ENCODE peak calls at places on chromosomes 7 and 10, in seven cellular contexts. One of them, this sample, is unnamed. For H3K36me3, the result is how much of the 10 kb centered on the place peaks cover.

GRCh38 chr10:98361131-98361633 is 53.8 kb downstream of the PYROXD2 start:
- DNase-seq in iPS DF 6.9: no peak
- DNase-seq in transverse colon: peak
- DNase-seq in mammary epithelial cell: peak
- DNase-seq in pancreas: no peak
- DNase-seq in heart right ventricle: peak
- DNase-seq in HCT116: no peak
- DNase-seq in this sample: peak

GRCh38 chr10:57791546-57791945 is 476.1 kb downstream of the IPMK start:
- DNase-seq in pancreas: no peak
- DNase-seq in mammary epithelial cell: peak
- DNase-seq in transverse colon: no peak
- DNase-seq in heart right ventricle: no peak
- DNase-seq in iPS DF 6.9: no peak
- DNase-seq in HCT116: no peak
- DNase-seq in this sample: no peak

GRCh38 chr7:106770191-106770590 is 94.9 kb upstream of the PIK3CG start:
- DNase-seq in heart right ventricle: no peak
- DNase-seq in iPS DF 6.9: no peak
- DNase-seq in mammary epithelial cell: peak
- DNase-seq in HCT116: peak
- DNase-seq in pancreas: no peak
- DNase-seq in transverse colon: no peak
- DNase-seq in this sample: no peak

GRCh38 chr10:96377816-96378294 is 19.1 kb upstream of the OPALIN start:
- DNase-seq in pancreas: no peak
- DNase-seq in HCT116: no peak
- DNase-seq in transverse colon: peak
- DNase-seq in mammary epithelial cell: peak
- DNase-seq in iPS DF 6.9: no peak
- DNase-seq in heart right ventricle: peak
- DNase-seq in this sample: no peak

GRCh38 chr7:113404245-113404644 is 285.9 kb upstream of the SMIM30 start:
- DNase-seq in mammary epithelial cell: no peak
- DNase-seq in iPS DF 6.9: peak
- DNase-seq in pancreas: no peak
- DNase-seq in heart right ventricle: no peak
- DNase-seq in transverse colon: no peak
- DNase-seq in HCT116: peak
- DNase-seq in this sample: no peak

GRCh38 chr10:84360634-84361365 is 32.4 kb downstream of the CCSER2 start:
- DNase-seq in heart right ventricle: no peak
- DNase-seq in mammary epithelial cell: peak
- DNase-seq in iPS DF 6.9: no peak
- DNase-seq in pancreas: no peak
- DNase-seq in HCT116: no peak
- DNase-seq in transverse colon: no peak
- DNase-seq in this sample: no peak

GRCh38 chr10:15472008-15472407 is 100.9 kb upstream of the FAM171A1 start:
- DNase-seq in heart right ventricle: no peak
- DNase-seq in pancreas: no peak
- DNase-seq in iPS DF 6.9: no peak
- DNase-seq in transverse colon: no peak
- DNase-seq in HCT116: no peak
- DNase-seq in mammary epithelial cell: no peak
- DNase-seq in this sample: no peak

GRCh38 chr7:43294080-43294630 is 181.7 kb downstream of the HECW1 start:
- DNase-seq in iPS DF 6.9: no peak
- DNase-seq in pancreas: no peak
- DNase-seq in HCT116: peak
- DNase-seq in mammary epithelial cell: peak
- DNase-seq in transverse colon: no peak
- DNase-seq in heart right ventricle: no peak
- DNase-seq in this sample: no peak

GRCh38 chr10:17289763-17290162 is 61.7 kb downstream of the VIM start:
- DNase-seq in mammary epithelial cell: no peak
- DNase-seq in transverse colon: no peak
- DNase-seq in heart right ventricle: no peak
- DNase-seq in iPS DF 6.9: no peak
- DNase-seq in HCT116: no peak
- DNase-seq in pancreas: no peak
- DNase-seq in this sample: no peak

GRCh38 chr10:132845780-132846595 is 60.0 kb upstream of the NKX6-2 start:
- DNase-seq in HCT116: no peak
- DNase-seq in transverse colon: no peak
- DNase-seq in mammary epithelial cell: no peak
- DNase-seq in pancreas: no peak
- DNase-seq in iPS DF 6.9: no peak
- DNase-seq in heart right ventricle: no peak
- DNase-seq in this sample: no peak

GRCh38 chr7:46685051-46685450 is 764.0 kb upstream of the IGFBP3 start:
- DNase-seq in mammary epithelial cell: no peak
- DNase-seq in iPS DF 6.9: no peak
- DNase-seq in pancreas: no peak
- DNase-seq in heart right ventricle: no peak
- DNase-seq in HCT116: no peak
- DNase-seq in transverse colon: no peak
- DNase-seq in this sample: no peak

GRCh38 chr7:141028767-141029166 is 14.0 kb upstream of the MRPS33 start:
- DNase-seq in iPS DF 6.9: no peak
- DNase-seq in pancreas: no peak
- DNase-seq in heart right ventricle: no peak
- DNase-seq in transverse colon: no peak
- DNase-seq in mammary epithelial cell: no peak
- DNase-seq in HCT116: no peak
- DNase-seq in this sample: no peak

GRCh38 chr7:132124575-132124974 is 451.7 kb downstream of the PLXNA4 start:
- DNase-seq in mammary epithelial cell: peak
- DNase-seq in heart right ventricle: no peak
- DNase-seq in HCT116: no peak
- DNase-seq in pancreas: no peak
- DNase-seq in transverse colon: no peak
- DNase-seq in iPS DF 6.9: no peak
- DNase-seq in this sample: no peak

GRCh38 chr7:101820703-101821102 is 3.3 kb downstream of the CUX1 start:
- DNase-seq in transverse colon: no peak
- DNase-seq in pancreas: no peak
- DNase-seq in heart right ventricle: no peak
- DNase-seq in mammary epithelial cell: no peak
- DNase-seq in HCT116: no peak
- DNase-seq in iPS DF 6.9: no peak
- DNase-seq in this sample: no peak

DNA sequence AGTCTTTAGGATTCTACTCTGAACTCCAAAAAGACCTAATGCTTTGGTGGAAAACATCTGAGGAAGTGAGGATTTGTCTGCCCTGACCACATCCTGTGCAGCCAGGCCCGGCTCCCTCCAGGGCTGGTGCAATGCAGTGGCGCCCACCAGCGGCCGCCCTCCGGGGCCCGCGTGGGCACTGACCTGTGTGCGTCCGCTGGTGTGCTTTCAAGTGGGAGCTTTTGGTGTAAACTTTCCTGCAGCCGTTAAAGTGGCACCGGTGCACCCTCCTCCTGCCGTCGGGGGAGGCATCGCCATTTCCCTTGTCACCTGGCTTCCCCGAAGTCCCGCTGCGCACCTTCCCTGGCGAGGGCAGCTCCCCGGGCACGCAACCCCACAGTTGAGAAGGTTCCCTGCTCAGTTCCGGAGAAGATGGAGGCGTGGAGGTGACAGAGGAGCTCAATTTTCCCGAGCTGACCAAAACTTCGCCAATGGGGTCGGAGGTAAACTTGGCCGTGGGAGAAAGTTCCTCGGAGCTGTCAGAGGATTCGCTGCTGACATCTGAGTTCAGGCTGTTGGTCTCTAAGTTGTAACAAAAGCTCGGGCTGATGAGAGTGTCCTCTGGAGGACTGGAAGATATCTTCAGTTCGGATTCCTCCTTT is 3.4 kb downstream of the KLF6 start:
- DNase-seq in HCT116: no peak
- DNase-seq in transverse colon: peak
- DNase-seq in pancreas: peak
- DNase-seq in mammary epithelial cell: peak
- DNase-seq in iPS DF 6.9: no peak
- DNase-seq in heart right ventricle: peak
- DNase-seq in this sample: peak
- H3K36me3 ChIP-seq in HCT116: under half
- H3K36me3 ChIP-seq in transverse colon: under half
- H3K36me3 ChIP-seq in pancreas: under half
- H3K36me3 ChIP-seq in mammary epithelial cell: under half
- H3K36me3 ChIP-seq in iPS DF 6.9: under half
- H3K36me3 ChIP-seq in heart right ventricle: under half
- H3K36me3 ChIP-seq in this sample: half or more

GRCh38 chr10:74079914-74080590 is 70.6 kb downstream of the AP3M1 start:
- DNase-seq in mammary epithelial cell: peak
- DNase-seq in pancreas: no peak
- DNase-seq in iPS DF 6.9: no peak
- DNase-seq in transverse colon: no peak
- DNase-seq in heart right ventricle: no peak
- DNase-seq in HCT116: peak
- DNase-seq in this sample: no peak
- H3K36me3 ChIP-seq in mammary epithelial cell: under half
- H3K36me3 ChIP-seq in pancreas: under half
- H3K36me3 ChIP-seq in iPS DF 6.9: under half
- H3K36me3 ChIP-seq in transverse colon: under half
- H3K36me3 ChIP-seq in heart right ventricle: under half
- H3K36me3 ChIP-seq in HCT116: under half
- H3K36me3 ChIP-seq in this sample: under half

GRCh38 chr7:105086850-105087249 is 72.8 kb downstream of the KMT2E start:
- DNase-seq in heart right ventricle: no peak
- DNase-seq in transverse colon: no peak
- DNase-seq in HCT116: no peak
- DNase-seq in iPS DF 6.9: no peak
- DNase-seq in mammary epithelial cell: no peak
- DNase-seq in pancreas: no peak
- DNase-seq in this sample: no peak
- H3K36me3 ChIP-seq in heart right ventricle: under half
- H3K36me3 ChIP-seq in transverse colon: half or more
- H3K36me3 ChIP-seq in HCT116: under half
- H3K36me3 ChIP-seq in iPS DF 6.9: under half
- H3K36me3 ChIP-seq in mammary epithelial cell: under half
- H3K36me3 ChIP-seq in pancreas: under half
- H3K36me3 ChIP-seq in this sample: under half

DNA sequence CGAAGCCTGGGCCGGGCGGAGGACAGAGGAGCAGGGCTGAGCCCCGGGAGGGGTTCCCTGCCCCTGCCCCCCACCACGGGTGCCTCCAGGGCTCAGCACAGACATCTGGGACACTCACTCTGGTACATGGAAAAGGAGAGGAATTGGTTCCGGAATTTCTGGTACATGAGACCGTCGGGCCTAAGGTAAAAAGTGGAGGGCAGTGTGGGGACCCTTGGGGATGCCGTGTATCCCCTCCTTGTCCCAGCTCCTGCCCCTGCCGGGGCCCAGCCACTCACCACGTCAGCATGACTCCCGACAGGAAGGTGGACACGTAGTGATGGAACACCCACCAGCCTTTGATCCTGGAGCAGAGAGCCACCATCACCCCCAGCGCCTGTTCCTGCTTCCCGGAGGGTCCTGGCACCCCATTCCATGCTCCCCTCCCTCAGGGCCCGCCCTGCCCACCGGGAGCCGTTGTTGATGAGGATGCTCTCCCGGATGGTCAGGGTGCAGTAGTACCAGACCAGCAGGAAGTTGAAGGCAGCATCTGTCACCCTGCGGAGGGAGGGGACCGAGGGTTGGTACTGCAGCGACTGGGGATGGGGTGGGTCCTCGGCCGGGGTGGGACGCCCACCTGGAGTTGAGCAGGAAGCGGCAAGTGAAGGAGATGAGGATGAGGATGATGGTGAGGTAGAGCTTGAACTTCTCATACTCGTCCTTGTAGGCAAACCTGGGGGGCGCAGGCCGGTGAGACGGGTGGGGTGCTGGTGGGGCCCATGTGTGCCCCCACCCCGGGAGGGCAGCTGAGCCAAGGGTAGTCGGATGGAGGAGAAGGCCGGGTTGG is 6.4 kb downstream of the TMEM120A start:
- DNase-seq in heart right ventricle: no peak
- DNase-seq in transverse colon: no peak
- DNase-seq in pancreas: no peak
- DNase-seq in HCT116: no peak
- DNase-seq in mammary epithelial cell: no peak
- DNase-seq in iPS DF 6.9: no peak
- DNase-seq in this sample: no peak
- H3K36me3 ChIP-seq in heart right ventricle: under half
- H3K36me3 ChIP-seq in transverse colon: under half
- H3K36me3 ChIP-seq in pancreas: under half
- H3K36me3 ChIP-seq in HCT116: under half
- H3K36me3 ChIP-seq in mammary epithelial cell: under half
- H3K36me3 ChIP-seq in iPS DF 6.9: under half
- H3K36me3 ChIP-seq in this sample: half or more

DNA sequence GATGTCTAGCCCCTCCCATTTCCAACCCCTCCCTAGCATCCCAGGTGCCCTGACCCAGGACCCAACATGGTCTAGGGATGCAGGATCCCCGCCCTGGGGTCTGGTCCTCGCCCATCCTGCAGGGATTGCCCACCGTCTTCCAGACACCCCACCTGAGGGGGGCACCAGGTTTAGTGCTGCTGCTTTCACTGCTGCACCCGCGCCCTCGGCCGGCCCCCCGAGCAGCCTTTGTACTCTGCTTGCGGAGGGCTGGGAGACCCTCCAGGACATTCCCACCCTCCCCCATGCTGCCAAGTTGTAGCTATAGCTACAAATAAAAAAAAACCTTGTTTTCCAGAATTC is 9.6 kb downstream of the ZYX start:
- DNase-seq in pancreas: no peak
- DNase-seq in transverse colon: no peak
- DNase-seq in iPS DF 6.9: no peak
- DNase-seq in mammary epithelial cell: no peak
- DNase-seq in HCT116: no peak
- DNase-seq in heart right ventricle: no peak
- DNase-seq in this sample: no peak
- H3K36me3 ChIP-seq in pancreas: under half
- H3K36me3 ChIP-seq in transverse colon: under half
- H3K36me3 ChIP-seq in iPS DF 6.9: half or more
- H3K36me3 ChIP-seq in mammary epithelial cell: under half
- H3K36me3 ChIP-seq in HCT116: under half
- H3K36me3 ChIP-seq in heart right ventricle: under half
- H3K36me3 ChIP-seq in this sample: half or more